ENCODE peak calls at places on chromosomes 4 and X, in nine cellular contexts. F is CD4-positive, alpha-beta memory T cell; X is left ventricle myocardium inferior; O is aorta; K is HepG2; S is PC-9; D is colonic mucosa; Z is PC-3; H is endodermal cell. M is an unnamed sample.
A peak's percentile ranks its signal among the peaks of the same experiment; 100 is the strongest.

GRCh38 chr4:52780627-52781354 is 29.6 kb upstream of the ERVMER34-1 start:
- DNase-seq in H (no peak), Z (peak; percentile 47), D (no peak), F (no peak), X (no peak), O (no peak), S (no peak), K (no peak), M (no peak)

GRCh38 chrX:121307441-121307840 is 260.0 kb downstream of the GLUD2 start:
- DNase-seq in O (no peak), F (no peak), S (no peak), D (no peak), Z (no peak), H (no peak), X (no peak), K (no peak), M (no peak)

GRCh38 chr4:13541720-13542576 is 2.4 kb downstream of the NKX3-2 start:
- DNase-seq in Z (no peak), X (no peak), O (no peak), D (peak; percentile 62), S (no peak), F (no peak), K (no peak), H (peak; percentile 94), M (no peak)

GRCh38 chrX:18895157-18895952 is 88.6 kb downstream of the PHKA2 start:
- DNase-seq in Z (no peak), S (no peak), X (peak; percentile 50), K (no peak), D (no peak), O (peak; percentile 72), F (no peak), H (no peak), M (no peak)

GRCh38 chrX:40267334-40268118 is 169.8 kb upstream of the BCOR start:
- DNase-seq in H (no peak), Z (no peak), X (no peak), F (no peak), K (no peak), O (peak; percentile 73), D (no peak), S (no peak), M (no peak)

GRCh38 chr4:112800001-112800400 is 163.1 kb downstream of the LARP7 start:
- DNase-seq in O (no peak), H (no peak), K (no peak), D (no peak), X (no peak), Z (no peak), S (no peak), F (no peak), M (no peak)

GRCh38 chr4:160180206-160180605 is 1077.3 kb downstream of the RAPGEF2 start:
- DNase-seq in H (no peak), D (no peak), K (no peak), F (no peak), O (no peak), S (no peak), X (no peak), Z (peak; percentile 55), M (peak; percentile 86)

GRCh38 chrX:154116514-154116913 is 19.0 kb upstream of the MECP2 start:
- DNase-seq in D (no peak), Z (no peak), O (no peak), S (no peak), H (no peak), K (no peak), X (no peak), F (no peak), M (no peak)

GRCh38 chr4:41590591-41590990 is 52.6 kb downstream of the LIMCH1 start:
- DNase-seq in X (no peak), K (no peak), H (no peak), S (peak; percentile 43), O (no peak), F (no peak), D (no peak), Z (peak; percentile 46), M (peak; percentile 64)

GRCh38 chr4:113292371-113293042 is 243.1 kb downstream of the ANK2 start:
- DNase-seq in Z (no peak), O (peak; percentile 59), F (no peak), H (peak; percentile 87), D (peak; percentile 44), K (no peak), X (peak; percentile 37), S (no peak), M (no peak)

GRCh38 chr4:168162604-168163003 is 70.3 kb downstream of the ANXA10 start:
- DNase-seq in D (no peak), X (no peak), F (no peak), K (no peak), H (no peak), S (no peak), Z (no peak), O (no peak), M (no peak)

GRCh38 chr4:52051615-52052474 is 741 bp downstream of the SPATA18 start:
- DNase-seq in D (peak; percentile 84), O (peak; percentile 85), X (peak; percentile 74), Z (no peak), K (peak; percentile 74), H (peak; percentile 96), F (no peak), S (no peak), M (peak; percentile 76)

GRCh38 chrX:71107245-71107644 is 705 bp upstream of the CXorf65 start:
- DNase-seq in K (no peak), O (no peak), D (no peak), H (no peak), X (no peak), S (no peak), F (no peak), Z (no peak), M (no peak)

GRCh38 chr4:152102184-152103000 is 341.6 kb upstream of the GATB start:
- DNase-seq in F (no peak), K (peak; percentile 35), X (no peak), D (no peak), S (peak; percentile 4), Z (peak; percentile 86), H (no peak), O (no peak), M (no peak)

GRCh38 chr4:121168865-121169281 is 4.8 kb upstream of the TNIP3 start:
- DNase-seq in D (no peak), H (no peak), Z (no peak), X (no peak), K (no peak), F (no peak), O (no peak), S (no peak), M (no peak)

GRCh38 chr4:38832624-38833528 is 23.7 kb downstream of the TLR6 start:
- DNase-seq in F (no peak), D (no peak), H (peak; percentile 48), Z (no peak), X (no peak), S (no peak), O (no peak), K (no peak), M (no peak)

GRCh38 chrX:85159644-85160043 is 83.9 kb downstream of the SATL1 start:
- DNase-seq in O (no peak), Z (no peak), S (no peak), X (no peak), F (no peak), K (no peak), H (no peak), D (no peak), M (no peak)

GRCh38 chrX:41963348-41963747 is 40.0 kb upstream of the CASK start:
- DNase-seq in D (peak; percentile 29), O (no peak), X (no peak), H (no peak), Z (no peak), K (no peak), F (no peak), S (no peak), M (no peak)

GRCh38 chr4:78864405-78865024 is 74.7 kb downstream of the PAQR3 start:
- DNase-seq in D (no peak), K (peak; percentile 74), H (no peak), F (peak; percentile 61), X (no peak), O (no peak), S (no peak), Z (peak; percentile 78), M (peak; percentile 43)

GRCh38 chr4:126955292-126956191 is 677.2 kb upstream of the INTU start:
- DNase-seq in X (no peak), D (no peak), K (no peak), F (no peak), O (no peak), H (peak; percentile 58), S (no peak), Z (no peak), M (no peak)

GRCh38 chr4:13238936-13239335 is 245.2 kb downstream of the RAB28 start:
- DNase-seq in O (no peak), K (no peak), F (no peak), S (no peak), X (no peak), H (no peak), Z (no peak), D (no peak), M (no peak)

GRCh38 chr4:134215636-134216340 is 14.2 kb upstream of the PABPC4L start:
- DNase-seq in K (no peak), Z (no peak), S (no peak), O (no peak), H (no peak), X (no peak), F (no peak), D (no peak), M (no peak)

GRCh38 chr4:39913466-39913865 is 64.2 kb downstream of the PDS5A start:
- DNase-seq in K (no peak), X (no peak), O (no peak), H (no peak), S (no peak), Z (no peak), F (no peak), D (no peak), M (no peak)
- H3K36me3 ChIP-seq in K (peaks cover 58% of the 10 kb centered on the region), X (peaks cover 89% of the 10 kb centered on the region), O (no peaks in the 10 kb centered on the region), H (peaks cover 92% of the 10 kb centered on the region), S (peaks cover 16% of the 10 kb centered on the region), Z (peaks cover 2% of the 10 kb centered on the region), F (peaks cover 22% of the 10 kb centered on the region), D (no peaks in the 10 kb centered on the region), M (no peaks in the 10 kb centered on the region)

GRCh38 chr4:9918475-9918874 is 102.8 kb downstream of the SLC2A9 start:
- DNase-seq in Z (no peak), D (no peak), K (no peak), F (no peak), X (no peak), O (no peak), H (no peak), S (no peak), M (no peak)
- H3K36me3 ChIP-seq in Z (no peaks in the 10 kb centered on the region), D (no peaks in the 10 kb centered on the region), K (peaks cover 79% of the 10 kb centered on the region), F (no peaks in the 10 kb centered on the region), X (no peaks in the 10 kb centered on the region), O (no peaks in the 10 kb centered on the region), H (no peaks in the 10 kb centered on the region), S (no peaks in the 10 kb centered on the region), M (no peaks in the 10 kb centered on the region)

DNA sequence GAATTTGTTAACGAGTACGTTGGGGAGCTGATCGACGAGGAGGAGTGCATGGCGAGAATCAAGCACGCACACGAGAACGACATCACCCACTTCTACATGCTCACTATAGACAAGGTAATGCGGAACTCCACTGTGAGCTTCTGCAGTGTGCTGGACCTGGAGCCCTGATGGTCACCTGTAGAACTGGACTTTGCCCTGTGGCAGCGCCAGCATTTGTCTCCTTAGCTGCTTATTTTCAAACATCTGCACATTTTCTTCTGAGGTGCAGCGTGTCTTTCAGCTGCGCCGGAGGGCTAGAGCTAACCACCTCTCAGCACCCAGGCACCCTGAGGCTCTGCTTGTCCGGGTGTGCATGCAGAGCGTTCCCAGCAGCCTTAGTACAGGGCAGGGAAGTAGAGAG is 47.7 kb downstream of the NELFA start:
- DNase-seq in X (no peak), O (no peak), Z (no peak), H (no peak), D (no peak), F (no peak), S (no peak), K (no peak), M (no peak)
- H3K36me3 ChIP-seq in X (peaks cover 64% of the 10 kb centered on the region), O (no peaks in the 10 kb centered on the region), Z (peaks cover 49% of the 10 kb centered on the region), H (peaks cover 92% of the 10 kb centered on the region), D (peaks cover 10% of the 10 kb centered on the region), F (peaks cover 48% of the 10 kb centered on the region), S (peaks cover 12% of the 10 kb centered on the region), K (peaks cover 94% of the 10 kb centered on the region), M (peaks cover 8% of the 10 kb centered on the region)

GRCh38 chrX:45758738-45759397 is 558.2 kb upstream of the DIPK2B start:
- DNase-seq in H (no peak), D (no peak), K (no peak), X (no peak), S (no peak), F (peak; percentile 26), O (no peak), Z (peak; percentile 61), M (no peak)
- H3K36me3 ChIP-seq in H (peaks cover 16% of the 10 kb centered on the region), D (no peaks in the 10 kb centered on the region), K (no peaks in the 10 kb centered on the region), X (no peaks in the 10 kb centered on the region), S (no peaks in the 10 kb centered on the region), F (no peaks in the 10 kb centered on the region), O (no peaks in the 10 kb centered on the region), Z (peaks cover 75% of the 10 kb centered on the region), M (no peaks in the 10 kb centered on the region)